ENCODE peak calls at places on chromosomes 6 and 20, in five cellular contexts. T is H1; P is Peyer's patch; U is CD8-positive, alpha-beta memory T cell; C is pancreas. Y is an unnamed sample. For H3K4me1, the result is how much of the 10 kb centered on the place peaks cover.

GRCh38 chr20:6506906-6507305 is 260.6 kb upstream of the BMP2 start:
- DNase-seq in T (no peak), P (no peak), U (no peak), C (no peak), Y (no peak)

GRCh38 chr20:23497458-23498026 is 6.6 kb downstream of the CST8 start:
- DNase-seq in T (no peak), P (no peak), U (no peak), C (no peak), Y (no peak)

GRCh38 chr6:158972241-158973233 is 27.5 kb downstream of the RSPH3 start:
- DNase-seq in T (no peak), P (no peak), U (no peak), C (no peak), Y (no peak)

GRCh38 chr20:33650753-33651561 is 11.2 kb upstream of the C20orf144 start:
- DNase-seq in T (no peak), P (no peak), U (no peak), C (no peak), Y (no peak)

GRCh38 chr6:132683543-132683942 is 24.6 kb upstream of the TAAR1 start:
- DNase-seq in T (no peak), P (no peak), U (no peak), C (no peak), Y (no peak)

GRCh38 chr6:137589067-137589848 is 95.1 kb upstream of the OLIG3 start:
- DNase-seq in T (peak), P (no peak), U (peak), C (no peak), Y (no peak)

GRCh38 chr20:44304383-44304782 is 6.6 kb downstream of the FITM2 start:
- DNase-seq in T (no peak), P (no peak), U (no peak), C (no peak), Y (no peak)

GRCh38 chr6:56399250-56399671 is 151.9 kb upstream of the COL21A1 start:
- DNase-seq in T (peak), P (no peak), U (no peak), C (no peak), Y (no peak)

GRCh38 chr6:156720739-156721714 is 56.2 kb upstream of the ARID1B start:
- DNase-seq in T (peak), P (no peak), U (no peak), C (peak), Y (no peak)

GRCh38 chr20:3032624-3033023 is 10.8 kb upstream of the GNRH2 start:
- DNase-seq in T (no peak), P (no peak), U (no peak), C (no peak), Y (no peak)
- H3K27ac ChIP-seq in T (no peak), P (no peak), U (no peak), C (no peak), Y (no peak)

GRCh38 chr6:34383651-34384304 is 8.7 kb downstream of the NUDT3 start:
- DNase-seq in T (no peak), P (no peak), U (no peak), C (no peak), Y (no peak)

GRCh38 chr6:34383171-34383631 is 9.3 kb downstream of the NUDT3 start:
- DNase-seq in T (no peak), P (no peak), U (no peak), C (no peak), Y (no peak)

GRCh38 chr6:34386316-34387137 is 5.9 kb downstream of the NUDT3 start:
- DNase-seq in T (no peak), P (no peak), U (no peak), C (no peak), Y (no peak)

GRCh38 chr6:34385793-34386195 is 6.7 kb downstream of the NUDT3 start:
- DNase-seq in T (no peak), P (no peak), U (no peak), C (no peak), Y (no peak)

GRCh38 chr6:34384305-34385153 is 7.9 kb downstream of the NUDT3 start:
- DNase-seq in T (no peak), P (no peak), U (no peak), C (no peak), Y (no peak)
- H3K4me1 ChIP-seq in T (under half), P (under half), U (under half), C (under half), Y (under half)

GRCh38 chr6:155219858-155220301 is 43.9 kb upstream of the CLDN20 start:
- DNase-seq in T (no peak), P (no peak), U (no peak), C (no peak), Y (peak)
- H3K27ac ChIP-seq in T (no peak), P (no peak), U (no peak), C (no peak), Y (peak)

DNA sequence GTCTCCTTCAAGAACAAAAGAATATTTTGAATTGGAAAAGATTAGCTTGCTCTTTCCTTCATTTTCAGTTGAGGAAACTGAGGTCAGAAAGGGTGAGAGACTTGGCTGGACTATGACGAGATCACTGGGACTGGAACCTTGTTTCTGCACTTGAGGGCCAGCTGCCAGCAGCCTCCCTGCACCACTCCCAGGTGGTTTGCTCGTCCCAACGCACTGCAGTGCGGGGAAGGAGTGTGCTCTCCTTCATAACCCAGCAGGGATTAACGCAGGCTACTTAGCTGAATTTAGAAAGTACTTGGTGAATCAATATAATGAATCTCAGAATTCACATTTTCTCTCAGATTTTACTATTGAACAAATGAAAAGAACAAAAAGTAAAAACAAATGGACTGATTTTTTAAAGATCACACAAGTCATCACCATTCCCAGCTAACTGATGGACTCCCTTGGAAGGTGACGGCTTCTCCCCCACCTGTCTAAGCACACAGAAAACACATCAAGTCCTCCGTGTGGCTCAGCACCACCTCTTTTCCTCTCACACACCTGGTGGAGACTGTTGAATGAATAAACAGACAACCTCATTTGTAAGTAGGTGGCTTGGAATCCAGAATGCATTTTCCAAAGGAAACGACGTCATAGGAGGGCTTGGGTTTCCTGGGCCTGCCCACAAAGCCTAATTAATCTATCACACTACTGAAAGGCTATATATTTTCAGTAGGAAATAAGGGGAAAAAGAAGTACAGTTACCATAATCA is 120.9 kb downstream of the QRSL1 start:
- DNase-seq in T (no peak), P (no peak), U (no peak), C (no peak), Y (no peak)
- H3K4me1 ChIP-seq in T (under half), P (under half), U (under half), C (under half), Y (under half)

GRCh38 chr6:30613251-30614043 is 3.6 kb downstream of the PPP1R10 start:
- DNase-seq in T (no peak), P (no peak), U (no peak), C (no peak), Y (no peak)

GRCh38 chr6:30611150-30611855 is 5.7 kb downstream of the PPP1R10 start:
- DNase-seq in T (no peak), P (no peak), U (no peak), C (no peak), Y (no peak)

GRCh38 chr6:30612687-30613248 is 4.3 kb downstream of the PPP1R10 start:
- DNase-seq in T (no peak), P (no peak), U (no peak), C (no peak), Y (no peak)

GRCh38 chr6:30611856-30612194 is 5.2 kb downstream of the PPP1R10 start:
- DNase-seq in T (no peak), P (no peak), U (no peak), C (no peak), Y (no peak)

DNA sequence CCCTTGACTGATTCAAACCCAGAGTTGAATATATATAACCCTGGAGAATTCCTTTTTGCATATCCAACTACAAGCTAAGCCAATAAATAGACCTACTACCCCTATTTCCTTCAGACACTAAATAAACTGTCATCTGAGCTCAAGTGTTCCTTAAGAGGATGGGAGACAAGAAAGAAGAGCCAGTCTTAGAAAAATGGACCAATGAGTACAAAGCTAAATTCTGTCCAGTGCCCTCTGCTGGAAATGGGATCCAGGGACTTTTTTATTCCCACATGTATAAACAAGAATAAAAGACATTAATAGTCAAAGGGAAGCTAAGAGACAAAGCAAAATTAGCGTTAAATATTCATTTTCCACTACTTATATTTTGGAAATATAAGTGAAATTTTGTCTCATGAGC is 4.8 kb downstream of the PPP1R10 start:
- DNase-seq in T (no peak), P (no peak), U (no peak), C (no peak), Y (no peak)
- H3K27ac ChIP-seq in T (no peak), P (no peak), U (no peak), C (peak), Y (no peak)

GRCh38 chr6:149987602-149988107 is 23.9 kb downstream of the ULBP1 start:
- DNase-seq in T (no peak), P (no peak), U (no peak), C (no peak), Y (no peak)
- H3K4me1 ChIP-seq in T (under half), P (under half), U (under half), C (under half), Y (under half)

GRCh38 chr20:37220796-37221195 is 40.8 kb downstream of the GHRH start:
- DNase-seq in T (no peak), P (no peak), U (no peak), C (no peak), Y (no peak)
- H3K27ac ChIP-seq in T (no peak), P (no peak), U (no peak), C (no peak), Y (peak)

GRCh38 chr6:35044771-35045275 is 96.3 kb downstream of the TCP11 start:
- DNase-seq in T (no peak), P (no peak), U (no peak), C (no peak), Y (peak)

GRCh38 chr6:35042451-35042850 is 98.7 kb downstream of the TCP11 start:
- DNase-seq in T (no peak), P (no peak), U (no peak), C (no peak), Y (no peak)

GRCh38 chr6:35046098-35046497 is 95.0 kb downstream of the TCP11 start:
- DNase-seq in T (no peak), P (no peak), U (no peak), C (no peak), Y (no peak)

GRCh38 chr6:35043381-35043780 is 97.8 kb downstream of the TCP11 start:
- DNase-seq in T (no peak), P (no peak), U (no peak), C (no peak), Y (no peak)

GRCh38 chr6:35044145-35044745 is 96.9 kb downstream of the TCP11 start:
- DNase-seq in T (no peak), P (no peak), U (no peak), C (peak), Y (no peak)
- H3K4me1 ChIP-seq in T (under half), P (under half), U (under half), C (under half), Y (under half)

GRCh38 chr20:35796556-35796955 is 24.7 kb downstream of the PHF20 start:
- DNase-seq in T (no peak), P (no peak), U (no peak), C (no peak), Y (no peak)

GRCh38 chr20:35806075-35806474 is 34.3 kb downstream of the PHF20 start:
- DNase-seq in T (no peak), P (no peak), U (no peak), C (no peak), Y (no peak)

DNA sequence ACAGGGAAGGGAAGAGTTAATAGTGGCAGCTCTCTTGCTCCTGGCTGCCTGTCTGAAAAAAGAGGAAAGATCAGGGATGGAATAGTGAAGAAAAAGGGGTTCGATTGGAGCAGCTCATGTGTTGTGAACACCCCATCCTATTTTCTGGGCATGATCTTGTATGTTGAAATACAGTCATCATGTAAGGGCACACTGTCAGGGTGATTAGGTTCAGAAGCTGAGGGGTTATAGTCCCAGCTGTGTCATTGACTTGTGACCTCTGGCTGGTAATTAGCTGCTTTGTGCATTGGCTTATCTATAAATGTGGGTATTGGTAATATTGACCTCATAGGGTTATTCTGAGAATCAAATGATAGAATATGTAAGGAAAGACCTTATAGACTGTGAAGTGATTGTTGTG is 30.1 kb downstream of the PHF20 start:
- DNase-seq in T (no peak), P (no peak), U (no peak), C (no peak), Y (no peak)
- H3K27ac ChIP-seq in T (no peak), P (no peak), U (no peak), C (no peak), Y (no peak)